ENCODE peak calls at places on chromosomes 3 and 15, in ten cellular contexts. S is psoas muscle, E is stomach, Q is lower lobe of right lung, A is AG09319, M is fibroblast of mammary gland, B is cardiac fibroblast, G is endothelial cell, V is fibroblast of the aortic adventitia, R is HFFc6. O is an unnamed sample.

GRCh38 chr15:69919816-69920215 is 177.9 kb downstream of the TLE3 start:
- DNase-seq in S (no peak), M (no peak), E (no peak), R (no peak), A (no peak), Q (no peak), B (no peak), G (no peak), V (no peak), O (no peak)

GRCh38 chr3:71310595-71311319 is 272.8 kb downstream of the FOXP1 start:
- DNase-seq in V (peak; percentile 78), E (no peak), G (no peak), M (peak; percentile 77), Q (no peak), A (peak; percentile 32), B (peak; percentile 57), S (peak; percentile 65), R (peak; percentile 60), O (no peak)

GRCh38 chr3:170470063-170471006 is 51.7 kb downstream of the CLDN11 start:
- DNase-seq in A (peak; percentile 73), Q (no peak), R (peak; percentile 49), M (peak; percentile 85), S (no peak), V (peak; percentile 71), B (peak; percentile 22), E (no peak), G (no peak), O (no peak)

GRCh38 chr15:78317145-78317836 is 17.9 kb upstream of the SKIC8 start:
- DNase-seq in Q (no peak), R (peak; percentile 10), E (peak; percentile 33), M (peak; percentile 17), B (peak; percentile 29), G (no peak), S (peak; percentile 26), V (no peak), A (no peak), O (no peak)

GRCh38 chr3:122944671-122945151 is 82.9 kb downstream of the SEMA5B start:
- DNase-seq in S (no peak), A (no peak), Q (no peak), B (peak; percentile 71), G (no peak), V (peak; percentile 82), M (peak; percentile 83), R (peak; percentile 4), E (no peak), O (no peak)

GRCh38 chr15:59191855-59192237 is 14.8 kb upstream of the LDHAL6B start:
- DNase-seq in V (peak; percentile 90), A (peak; percentile 79), B (peak; percentile 95), M (peak; percentile 97), G (no peak), E (no peak), R (peak; percentile 95), S (no peak), Q (no peak), O (no peak)

GRCh38 chr15:57591237-57591821 is 375 bp upstream of the MYZAP start:
- DNase-seq in V (no peak), E (peak; percentile 42), B (no peak), R (no peak), Q (no peak), S (no peak), G (no peak), A (no peak), M (no peak), O (no peak)

GRCh38 chr15:95162967-95163531 is 931.7 kb downstream of the MCTP2 start:
- DNase-seq in S (no peak), G (no peak), R (peak; percentile 82), B (peak; percentile 82), V (peak; percentile 8), E (no peak), A (peak; percentile 38), M (peak; percentile 94), Q (no peak), O (no peak)

GRCh38 chr3:57910988-57911387 is 97.2 kb upstream of the FLNB start:
- DNase-seq in E (no peak), V (peak; percentile 18), G (peak; percentile 22), M (no peak), B (peak; percentile 45), S (no peak), A (no peak), Q (no peak), R (peak; percentile 12), O (no peak)

GRCh38 chr15:41967506-41968206 is 4.7 kb downstream of the EHD4 start:
- DNase-seq in Q (peak; percentile 63), M (peak; percentile 57), S (no peak), B (peak; percentile 71), A (no peak), G (no peak), E (peak; percentile 27), V (no peak), R (no peak), O (no peak)

GRCh38 chr3:126522363-126522788 is 1.6 kb upstream of the CHST13 start:
- DNase-seq in R (peak; percentile 12), M (peak; percentile 47), A (peak; percentile 4), B (peak; percentile 58), Q (peak; percentile 64), E (peak; percentile 55), G (peak; percentile 72), S (peak; percentile 71), V (peak; percentile 63), O (peak; percentile 63)

GRCh38 chr15:68272797-68273271 is 4.7 kb upstream of the FEM1B start:
- DNase-seq in M (peak; percentile 98), S (no peak), R (peak; percentile 92), V (peak; percentile 91), Q (no peak), A (no peak), G (no peak), B (peak; percentile 89), E (no peak), O (no peak)

GRCh38 chr3:193960485-193961172 is 175.3 kb upstream of the HES1 start:
- DNase-seq in Q (no peak), S (no peak), E (no peak), B (no peak), A (no peak), V (no peak), M (no peak), R (no peak), G (no peak), O (no peak)

GRCh38 chr15:71202712-71203111 is 87.4 kb downstream of the THSD4 start:
- DNase-seq in S (no peak), E (no peak), R (no peak), A (no peak), Q (no peak), V (no peak), M (no peak), G (no peak), B (no peak), O (no peak)

GRCh38 chr3:110598847-110599490 is 472.6 kb upstream of the NECTIN3 start:
- DNase-seq in A (no peak), B (peak; percentile 54), R (peak; percentile 63), Q (no peak), V (no peak), E (no peak), S (no peak), M (peak; percentile 23), G (no peak), O (no peak)

GRCh38 chr3:32217339-32217738 is 21.1 kb upstream of the CMTM8 start:
- DNase-seq in V (no peak), M (no peak), A (no peak), G (no peak), R (no peak), E (peak; percentile 61), B (no peak), Q (no peak), S (no peak), O (no peak)

GRCh38 chr15:48775556-48775955 is 35.3 kb downstream of the CEP152 start:
- DNase-seq in Q (no peak), B (peak; percentile 41), E (no peak), A (no peak), S (no peak), G (no peak), M (no peak), V (no peak), R (no peak), O (no peak)

GRCh38 chr3:141235661-141236171 is 4.1 kb downstream of the PXYLP1 start:
- DNase-seq in G (no peak), A (no peak), V (no peak), B (no peak), M (no peak), E (no peak), S (no peak), R (no peak), Q (no peak), O (no peak)

GRCh38 chr15:86115138-86115801 is 35.6 kb downstream of the AGBL1 start:
- DNase-seq in V (peak; percentile 4), E (no peak), R (no peak), S (no peak), M (no peak), Q (no peak), A (no peak), B (no peak), G (no peak), O (no peak)
- TF ChIP-seq CTCF in V (peak; percentile 1), E (no peak), R (no peak), S (peak; percentile 55), M (no peak), Q (no peak), A (no peak), B (no peak), G (no peak), O (peak; percentile 44)

GRCh38 chr3:11155341-11156025 is 1.2 kb downstream of the HRH1 start:
- DNase-seq in M (peak; percentile 85), A (peak; percentile 62), V (peak; percentile 86), G (peak; percentile 74), R (peak; percentile 83), S (peak; percentile 79), E (peak; percentile 43), B (peak; percentile 84), Q (peak; percentile 64), O (peak; percentile 27)
- TF ChIP-seq CTCF in M (peak; percentile 93), A (peak; percentile 99), V (peak; percentile 96), G (no peak), R (peak; percentile 84), S (peak; percentile 58), E (peak; percentile 53), B (peak; percentile 93), Q (peak; percentile 59), O (peak; percentile 57)

GRCh38 chr15:37995461-37996347 is 61.3 kb downstream of the TMCO5A start:
- DNase-seq in Q (no peak), R (peak; percentile 66), S (no peak), B (peak; percentile 89), A (peak; percentile 30), M (peak; percentile 91), E (no peak), G (peak; percentile 45), V (peak; percentile 85), O (no peak)
- TF ChIP-seq CTCF in Q (peak; percentile 52), R (peak; percentile 85), S (peak; percentile 53), B (peak; percentile 61), A (peak; percentile 60), M (peak; percentile 70), E (peak; percentile 52), G (peak; percentile 53), V (peak; percentile 67), O (peak; percentile 71)

DNA sequence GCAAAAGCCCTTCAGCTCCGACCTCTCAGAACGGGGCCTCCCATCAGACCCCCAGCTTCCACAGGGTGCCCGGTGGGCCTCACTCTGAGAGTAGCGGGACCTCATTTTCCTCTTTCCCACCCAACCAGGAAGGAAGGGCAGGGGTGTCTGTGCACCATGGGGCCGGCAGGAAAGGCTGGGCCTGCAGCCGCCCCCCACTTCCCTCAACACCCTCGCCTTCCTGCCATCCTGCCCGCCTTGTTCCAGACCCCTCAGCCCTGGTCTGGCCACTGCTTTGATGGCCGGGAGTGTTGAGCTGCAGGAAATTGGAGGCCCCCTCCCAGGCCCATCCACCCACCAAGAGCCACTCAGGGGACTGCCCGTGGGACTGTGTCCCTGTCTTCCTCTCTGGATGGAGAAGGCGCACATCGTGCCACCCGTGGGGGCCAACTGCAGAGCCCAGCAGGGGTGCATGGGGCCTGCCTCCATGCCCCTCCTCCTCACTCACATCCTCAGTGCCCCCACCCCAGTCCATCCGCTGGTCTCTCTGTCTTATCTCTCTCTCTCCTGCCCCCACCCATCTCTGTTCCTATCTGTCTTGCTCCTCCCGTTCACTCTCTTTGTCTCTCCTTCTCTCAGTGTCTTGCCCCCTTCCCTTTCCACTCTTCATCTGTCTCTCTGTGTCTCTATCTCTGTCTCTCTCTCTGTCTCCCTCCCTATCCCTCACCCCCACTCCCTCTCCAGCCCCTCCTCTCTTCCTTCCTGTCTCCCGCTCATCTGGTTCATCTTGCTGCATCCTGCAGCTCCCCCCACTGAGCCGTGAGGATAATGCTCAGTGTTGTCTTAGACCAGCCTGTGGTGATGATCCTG is 1.8 kb upstream of the PLXND1 start:
- DNase-seq in A (no peak), G (peak; percentile 57), Q (no peak), R (no peak), M (peak; percentile 76), E (no peak), B (peak; percentile 79), V (peak; percentile 46), S (no peak), O (no peak)
- TF ChIP-seq CTCF in A (peak; percentile 33), G (no peak), Q (peak; percentile 19), R (peak; percentile 28), M (peak; percentile 42), E (no peak), B (peak; percentile 21), V (peak; percentile 20), S (no peak), O (no peak)

O was measured in progenitor cell of endocrine pancreas.